ENCODE peak calls at places on chromosome 1, in six cellular contexts. R, X, Y, F, S and V are unnamed samples.
A peak's percentile ranks its signal among the peaks of the same experiment; 100 is the strongest.

GRCh38 chr1:6899141-6899540 is 113.9 kb downstream of the CAMTA1 start:
- DNase-seq in F (no peak), S (no peak), Y (no peak), X (no peak), R (no peak), V (no peak)

GRCh38 chr1:170836146-170836545 is 99.2 kb upstream of the MROH9 start:
- DNase-seq in X (no peak), Y (no peak), S (no peak), R (no peak), F (peak; percentile 50), V (no peak)

GRCh38 chr1:32394890-32395415 is 712 bp upstream of the BSDC1 start:
- DNase-seq in S (no peak), R (no peak), X (no peak), F (no peak), Y (no peak), V (no peak)

GRCh38 chr1:182615468-182616129 is 11.4 kb upstream of the RGS16 start:
- DNase-seq in R (peak; percentile 60), X (no peak), S (peak; percentile 51), Y (no peak), F (peak; percentile 56), V (peak; percentile 87)

GRCh38 chr1:205068457-205069035 is 15.7 kb downstream of the TMEM81 start:
- DNase-seq in Y (no peak), X (no peak), R (no peak), F (peak; percentile 20), S (no peak), V (peak; percentile 41)

GRCh38 chr1:167629681-167630567 is at the start of gene RCSD1:
- DNase-seq in S (peak; percentile 74), X (no peak), Y (peak; percentile 56), F (peak; percentile 13), R (no peak), V (no peak)

GRCh38 chr1:214451591-214451990 is 99.8 kb downstream of the PTPN14 start:
- DNase-seq in R (no peak), F (peak; percentile 77), S (no peak), Y (no peak), X (no peak), V (no peak)

GRCh38 chr1:119136401-119136800 is 4.1 kb downstream of the WARS2 start:
- DNase-seq in F (peak; percentile 63), R (no peak), S (no peak), Y (no peak), X (no peak), V (no peak)

GRCh38 chr1:111577814-111578213 is 41.8 kb upstream of the RAP1A start:
- DNase-seq in R (no peak), F (no peak), S (no peak), X (no peak), Y (no peak), V (no peak)

GRCh38 chr1:178536844-178537371 is 24.0 kb downstream of the TEX35 start:
- DNase-seq in R (peak; percentile 49), Y (peak; percentile 77), F (peak; percentile 99), X (no peak), S (peak; percentile 68), V (no peak)

GRCh38 chr1:48776400-48777218 is at the start of gene BEND5:
- DNase-seq in X (no peak), Y (peak; percentile 37), F (peak; percentile 66), S (peak; percentile 59), R (peak; percentile 71), V (peak; percentile 74)

GRCh38 chr1:164774819-164775654 is 216.1 kb downstream of the PBX1 start:
- DNase-seq in S (no peak), R (no peak), F (no peak), X (no peak), Y (peak; percentile 41), V (peak; percentile 55)

GRCh38 chr1:43836267-43836951 is 97.2 kb upstream of the ARTN start:
- DNase-seq in Y (peak; percentile 89), F (peak; percentile 33), X (peak; percentile 76), S (peak; percentile 62), R (peak; percentile 55), V (peak; percentile 96)

GRCh38 chr1:247415423-247416361 is at the start of gene NLRP3:
- DNase-seq in Y (peak; percentile 34), X (no peak), R (no peak), F (no peak), S (peak; percentile 25), V (no peak)

GRCh38 chr1:167052389-167052788 is 37.8 kb downstream of the GPA33 start:
- DNase-seq in F (no peak), R (no peak), S (no peak), X (no peak), Y (no peak), V (peak; percentile 17)

GRCh38 chr1:37506740-37507139 is 7.8 kb downstream of the MEAF6 start:
- DNase-seq in F (no peak), R (no peak), X (no peak), S (no peak), Y (no peak), V (no peak)

GRCh38 chr1:151166506-151166956 is 587 bp downstream of the SCNM1 start:
- DNase-seq in R (no peak), F (peak; percentile 83), S (no peak), X (peak; percentile 77), Y (no peak), V (peak; percentile 43)

GRCh38 chr1:10724948-10725852 is 71.2 kb downstream of the CASZ1 start:
- DNase-seq in X (no peak), R (no peak), Y (no peak), S (no peak), F (peak; percentile 36), V (no peak)

GRCh38 chr1:108142773-108143394 is 57.3 kb downstream of the SLC25A24 start:
- DNase-seq in X (no peak), F (peak; percentile 47), S (no peak), R (no peak), Y (no peak), V (no peak)

GRCh38 chr1:100734716-100735115 is 15.2 kb downstream of the VCAM1 start:
- DNase-seq in S (no peak), F (peak; percentile 96), Y (no peak), R (no peak), X (no peak), V (no peak)

GRCh38 chr1:84859866-84860265 is 33.1 kb downstream of the LPAR3 start:
- DNase-seq in S (no peak), X (no peak), R (no peak), F (no peak), Y (no peak), V (no peak)

GRCh38 chr1:33424610-33425009 is 6.3 kb downstream of the PHC2 start:
- DNase-seq in R (no peak), S (no peak), F (peak; percentile 72), X (no peak), Y (no peak), V (no peak)

GRCh38 chr1:154220970-154221814 is 437 bp downstream of the UBAP2L start:
- DNase-seq in X (peak; percentile 71), Y (peak; percentile 60), S (peak; percentile 47), F (peak; percentile 44), R (peak; percentile 80), V (peak; percentile 59)

GRCh38 chr1:154220071-154220969 is at the start of gene UBAP2L:
- DNase-seq in Y (peak; percentile 99), S (peak; percentile 99), R (peak; percentile 99), F (peak; percentile 99), X (peak; percentile 99), V (peak; percentile 98)

GRCh38 chr1:154221815-154222081 is 993 bp downstream of the UBAP2L start:
- DNase-seq in F (peak; percentile 79), X (no peak), R (no peak), S (no peak), Y (no peak), V (no peak)

GRCh38 chr1:154218545-154218944 is 2.2 kb upstream of the UBAP2L start:
- DNase-seq in Y (no peak), R (no peak), F (no peak), X (no peak), S (no peak), V (no peak)

GRCh38 chr1:154219511-154219910 is 1.2 kb upstream of the UBAP2L start:
- DNase-seq in R (no peak), F (peak; percentile 35), X (no peak), Y (peak; percentile 11), S (no peak), V (peak; percentile 17)
- H3K4me1 ChIP-seq in R (peaks cover 3% of the 10 kb centered on the region), F (peaks cover 7% of the 10 kb centered on the region), X (peaks cover 22% of the 10 kb centered on the region), Y (peaks cover 41% of the 10 kb centered on the region), S (peaks cover 55% of the 10 kb centered on the region), V (peaks cover 3% of the 10 kb centered on the region)

DNA sequence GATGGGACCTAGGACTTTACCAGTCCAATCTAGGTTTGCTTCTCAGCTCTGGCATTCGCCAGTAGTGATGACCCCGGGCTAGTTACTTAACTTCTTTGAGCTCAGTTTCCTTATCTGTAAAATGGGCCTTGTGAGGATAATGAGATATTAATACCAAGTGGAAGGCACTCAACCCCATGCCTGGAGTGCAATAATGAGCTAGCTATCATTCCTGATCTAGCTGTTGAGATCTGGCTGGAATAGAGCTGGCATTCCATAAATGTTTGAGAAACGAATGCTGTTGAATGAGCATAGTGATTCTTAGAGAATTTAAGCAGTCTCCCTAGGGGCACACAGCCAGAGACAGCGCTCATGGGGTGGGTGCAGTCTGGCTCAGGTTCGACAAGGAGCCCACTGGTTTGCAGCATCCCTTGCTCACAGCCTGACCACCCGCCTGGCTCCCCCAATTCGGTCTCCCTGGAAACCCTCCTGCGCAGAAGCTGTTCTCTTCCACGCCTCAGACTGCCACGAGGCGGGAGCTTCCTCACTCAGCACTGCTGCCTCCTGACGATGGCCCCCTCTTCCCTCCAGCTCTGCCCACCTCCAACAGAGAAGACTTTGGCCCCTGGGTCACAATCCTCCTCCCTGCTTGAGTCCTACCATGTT is 32.5 kb downstream of the DHCR24 start:
- DNase-seq in X (no peak), S (no peak), F (peak; percentile 46), Y (no peak), R (no peak), V (no peak)
- H3K4me1 ChIP-seq in X (peaks cover 12% of the 10 kb centered on the region), S (peaks cover 4% of the 10 kb centered on the region), F (peaks cover 21% of the 10 kb centered on the region), Y (no peaks in the 10 kb centered on the region), R (no peaks in the 10 kb centered on the region), V (no peaks in the 10 kb centered on the region)

DNA sequence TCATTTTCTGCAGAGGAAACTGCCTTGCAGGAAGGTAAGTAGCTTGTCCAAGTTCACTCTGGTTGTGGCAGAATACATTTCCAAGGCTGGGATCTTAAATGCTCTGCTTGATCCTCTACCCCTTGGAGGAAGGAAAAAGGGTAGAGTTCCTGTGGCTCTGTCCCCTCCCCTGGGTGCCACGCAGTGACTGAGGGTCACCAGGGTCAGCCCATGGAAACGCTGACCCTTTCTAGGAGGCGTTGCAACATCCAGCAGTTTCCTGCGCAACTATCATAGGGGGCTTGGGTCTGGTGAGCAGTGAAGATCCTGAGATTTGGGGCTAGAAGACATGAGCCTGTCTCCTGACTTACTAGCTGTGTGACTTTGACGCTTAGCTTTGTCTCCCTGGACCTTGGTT is 29.4 kb upstream of the EPS8L3 start:
- DNase-seq in R (no peak), S (no peak), Y (peak; percentile 5), F (no peak), X (peak; percentile 16), V (no peak)
- H3K4me1 ChIP-seq in R (peaks cover 7% of the 10 kb centered on the region), S (peaks cover 88% of the 10 kb centered on the region), Y (peaks cover 63% of the 10 kb centered on the region), F (peaks cover 33% of the 10 kb centered on the region), X (peaks cover 51% of the 10 kb centered on the region), V (peaks cover 30% of the 10 kb centered on the region)

GRCh38 chr1:203306089-203306969 is 1.0 kb downstream of the BTG2 start:
- DNase-seq in F (peak; percentile 86), R (peak; percentile 84), S (peak; percentile 93), X (peak; percentile 91), Y (peak; percentile 87), V (peak; percentile 92)

GRCh38 chr1:203305809-203306088 is 430 bp downstream of the BTG2 start:
- DNase-seq in Y (no peak), X (no peak), F (no peak), S (no peak), R (no peak), V (peak; percentile 32)

GRCh38 chr1:203304919-203305808 is at the start of gene BTG2:
- DNase-seq in X (peak; percentile 86), Y (peak; percentile 96), R (peak; percentile 96), S (peak; percentile 94), F (peak; percentile 83), V (peak; percentile 95)

GRCh38 chr1:203302894-203303293 is 2.4 kb upstream of the BTG2 start:
- DNase-seq in S (no peak), R (peak; percentile 5), X (no peak), F (no peak), Y (no peak), V (no peak)

GRCh38 chr1:203304391-203304918 is 864 bp upstream of the BTG2 start:
- DNase-seq in F (no peak), S (no peak), Y (no peak), R (peak; percentile 39), X (no peak), V (no peak)
- H3K4me1 ChIP-seq in F (peaks cover 2% of the 10 kb centered on the region), S (peaks cover 52% of the 10 kb centered on the region), Y (peaks cover 35% of the 10 kb centered on the region), R (peaks cover 9% of the 10 kb centered on the region), X (peaks cover 21% of the 10 kb centered on the region), V (peaks cover 26% of the 10 kb centered on the region)